ENCODE peak calls at places on chromosomes 5 and 9, in seven cellular contexts. One of them, this sample, is unnamed.

GRCh38 chr5:141714542-141715303 is 32.7 kb upstream of the ARAP3 start:
- DNase-seq in sigmoid colon: no peak
- DNase-seq in thoracic aorta: no peak
- DNase-seq in bronchial epithelial cell: peak; percentile 77
- DNase-seq in astrocyte: no peak
- DNase-seq in GM20000: no peak
- DNase-seq in WERI-Rb-1: no peak
- DNase-seq in this sample: peak; percentile 72

GRCh38 chr5:39713224-39713911 is 288.6 kb upstream of the DAB2 start:
- DNase-seq in bronchial epithelial cell: peak; percentile 54
- DNase-seq in astrocyte: no peak
- DNase-seq in thoracic aorta: no peak
- DNase-seq in WERI-Rb-1: no peak
- DNase-seq in sigmoid colon: no peak
- DNase-seq in GM20000: no peak
- DNase-seq in this sample: peak; percentile 59

GRCh38 chr5:10836991-10837390 is 76.0 kb upstream of the DAP start:
- DNase-seq in thoracic aorta: no peak
- DNase-seq in GM20000: peak; percentile 0
- DNase-seq in astrocyte: peak; percentile 85
- DNase-seq in bronchial epithelial cell: no peak
- DNase-seq in sigmoid colon: no peak
- DNase-seq in WERI-Rb-1: no peak
- DNase-seq in this sample: no peak

GRCh38 chr9:129907196-129907595 is 71.9 kb downstream of the USP20 start:
- DNase-seq in thoracic aorta: no peak
- DNase-seq in sigmoid colon: no peak
- DNase-seq in WERI-Rb-1: no peak
- DNase-seq in GM20000: no peak
- DNase-seq in astrocyte: no peak
- DNase-seq in bronchial epithelial cell: peak; percentile 56
- DNase-seq in this sample: peak; percentile 45

GRCh38 chr5:173917788-173918786 is 29.9 kb downstream of the CPEB4 start:
- DNase-seq in astrocyte: peak; percentile 91
- DNase-seq in WERI-Rb-1: peak; percentile 74
- DNase-seq in GM20000: peak; percentile 65
- DNase-seq in bronchial epithelial cell: peak; percentile 84
- DNase-seq in sigmoid colon: peak; percentile 79
- DNase-seq in thoracic aorta: no peak
- DNase-seq in this sample: peak; percentile 94

GRCh38 chr5:172453986-172454354 is 355 bp downstream of the SH3PXD2B start:
- DNase-seq in astrocyte: no peak
- DNase-seq in thoracic aorta: no peak
- DNase-seq in bronchial epithelial cell: no peak
- DNase-seq in sigmoid colon: peak; percentile 87
- DNase-seq in GM20000: peak; percentile 26
- DNase-seq in WERI-Rb-1: peak; percentile 58
- DNase-seq in this sample: peak; percentile 44

GRCh38 chr9:126151671-126152050 is 175.0 kb upstream of the MVB12B start:
- DNase-seq in astrocyte: no peak
- DNase-seq in GM20000: no peak
- DNase-seq in thoracic aorta: no peak
- DNase-seq in bronchial epithelial cell: peak; percentile 42
- DNase-seq in sigmoid colon: no peak
- DNase-seq in WERI-Rb-1: no peak
- DNase-seq in this sample: no peak

GRCh38 chr5:144414232-144414631 is 243.6 kb downstream of the KCTD16 start:
- DNase-seq in thoracic aorta: no peak
- DNase-seq in astrocyte: no peak
- DNase-seq in sigmoid colon: no peak
- DNase-seq in WERI-Rb-1: no peak
- DNase-seq in GM20000: no peak
- DNase-seq in bronchial epithelial cell: no peak
- DNase-seq in this sample: no peak

GRCh38 chr9:97714435-97714834 is 17.3 kb upstream of the XPA start:
- DNase-seq in GM20000: no peak
- DNase-seq in WERI-Rb-1: no peak
- DNase-seq in thoracic aorta: no peak
- DNase-seq in sigmoid colon: no peak
- DNase-seq in bronchial epithelial cell: peak; percentile 90
- DNase-seq in astrocyte: peak; percentile 72
- DNase-seq in this sample: peak; percentile 60

GRCh38 chr5:54022156-54022685 is 288.2 kb downstream of the ARL15 start:
- DNase-seq in GM20000: no peak
- DNase-seq in astrocyte: no peak
- DNase-seq in thoracic aorta: no peak
- DNase-seq in bronchial epithelial cell: no peak
- DNase-seq in WERI-Rb-1: no peak
- DNase-seq in sigmoid colon: no peak
- DNase-seq in this sample: no peak

GRCh38 chr9:131837316-131837715 is 97.4 kb upstream of the RAPGEF1 start:
- DNase-seq in WERI-Rb-1: peak; percentile 88
- DNase-seq in astrocyte: no peak
- DNase-seq in thoracic aorta: no peak
- DNase-seq in GM20000: no peak
- DNase-seq in sigmoid colon: no peak
- DNase-seq in bronchial epithelial cell: no peak
- DNase-seq in this sample: peak; percentile 9

GRCh38 chr9:18478517-18479361 is 4.8 kb downstream of the ADAMTSL1 start:
- DNase-seq in WERI-Rb-1: no peak
- DNase-seq in GM20000: no peak
- DNase-seq in thoracic aorta: no peak
- DNase-seq in bronchial epithelial cell: no peak
- DNase-seq in astrocyte: peak; percentile 94
- DNase-seq in sigmoid colon: no peak
- DNase-seq in this sample: peak; percentile 26

GRCh38 chr9:8567963-8568579 is 768.5 kb upstream of the DMAC1 start:
- DNase-seq in thoracic aorta: no peak
- DNase-seq in bronchial epithelial cell: no peak
- DNase-seq in GM20000: no peak
- DNase-seq in WERI-Rb-1: no peak
- DNase-seq in astrocyte: no peak
- DNase-seq in sigmoid colon: no peak
- DNase-seq in this sample: no peak

GRCh38 chr9:127783644-127784043 is 2.2 kb upstream of the CDK9 start:
- DNase-seq in bronchial epithelial cell: no peak
- DNase-seq in GM20000: no peak
- DNase-seq in sigmoid colon: no peak
- DNase-seq in WERI-Rb-1: no peak
- DNase-seq in astrocyte: no peak
- DNase-seq in thoracic aorta: no peak
- DNase-seq in this sample: no peak

GRCh38 chr5:121982500-121983261 is 20.9 kb downstream of the SRFBP1 start:
- DNase-seq in WERI-Rb-1: no peak
- DNase-seq in astrocyte: peak; percentile 32
- DNase-seq in GM20000: no peak
- DNase-seq in bronchial epithelial cell: peak; percentile 80
- DNase-seq in thoracic aorta: no peak
- DNase-seq in sigmoid colon: no peak
- DNase-seq in this sample: peak; percentile 34

DNA sequence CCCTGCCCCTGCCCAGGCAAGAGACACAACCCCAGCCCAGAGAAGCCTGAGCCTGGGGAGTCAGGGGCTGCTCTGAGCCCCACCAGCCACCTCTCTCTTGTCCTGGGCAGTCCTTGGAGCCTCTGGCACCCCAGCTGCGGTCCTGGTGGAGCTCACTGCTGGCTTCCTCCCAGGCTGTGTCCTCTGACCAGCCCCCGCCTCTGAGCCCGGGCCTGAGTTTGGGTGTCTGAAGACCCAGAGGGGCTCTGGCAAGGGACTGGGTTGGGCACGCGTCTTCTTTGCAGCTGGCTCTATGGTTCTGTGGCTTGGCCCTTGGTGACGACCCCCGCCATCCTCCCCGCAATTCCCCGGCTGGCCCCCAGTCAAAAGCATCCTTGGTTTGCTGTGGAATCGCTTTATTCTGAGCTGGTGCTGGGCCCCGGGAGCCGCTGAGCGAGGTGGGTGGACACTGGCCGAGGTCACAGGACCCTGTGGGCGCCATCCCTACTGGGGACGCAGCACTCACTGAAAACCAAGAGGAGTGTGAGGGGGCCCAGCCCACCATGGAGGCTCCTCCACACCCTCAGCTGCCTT is 985 bp upstream of the LCN10 start:
- DNase-seq in bronchial epithelial cell: no peak
- DNase-seq in astrocyte: no peak
- DNase-seq in thoracic aorta: no peak
- DNase-seq in WERI-Rb-1: no peak
- DNase-seq in GM20000: no peak
- DNase-seq in sigmoid colon: no peak
- DNase-seq in this sample: no peak
- TF ChIP-seq CTCF in bronchial epithelial cell: no peak
- TF ChIP-seq CTCF in astrocyte: no peak
- TF ChIP-seq CTCF in thoracic aorta: no peak
- TF ChIP-seq CTCF in WERI-Rb-1: no peak
- TF ChIP-seq CTCF in GM20000: no peak
- TF ChIP-seq CTCF in sigmoid colon: no peak
- TF ChIP-seq CTCF in this sample: no peak

GRCh38 chr9:38707885-38708640 is 11.9 kb downstream of the FAM240B start:
- DNase-seq in GM20000: peak; percentile 30
- DNase-seq in thoracic aorta: no peak
- DNase-seq in sigmoid colon: no peak
- DNase-seq in astrocyte: no peak
- DNase-seq in bronchial epithelial cell: no peak
- DNase-seq in WERI-Rb-1: peak; percentile 29
- DNase-seq in this sample: peak; percentile 36
- TF ChIP-seq CTCF in GM20000: peak; percentile 14
- TF ChIP-seq CTCF in thoracic aorta: no peak
- TF ChIP-seq CTCF in sigmoid colon: no peak
- TF ChIP-seq CTCF in astrocyte: no peak
- TF ChIP-seq CTCF in bronchial epithelial cell: peak; percentile 53
- TF ChIP-seq CTCF in WERI-Rb-1: peak; percentile 80
- TF ChIP-seq CTCF in this sample: no peak

DNA sequence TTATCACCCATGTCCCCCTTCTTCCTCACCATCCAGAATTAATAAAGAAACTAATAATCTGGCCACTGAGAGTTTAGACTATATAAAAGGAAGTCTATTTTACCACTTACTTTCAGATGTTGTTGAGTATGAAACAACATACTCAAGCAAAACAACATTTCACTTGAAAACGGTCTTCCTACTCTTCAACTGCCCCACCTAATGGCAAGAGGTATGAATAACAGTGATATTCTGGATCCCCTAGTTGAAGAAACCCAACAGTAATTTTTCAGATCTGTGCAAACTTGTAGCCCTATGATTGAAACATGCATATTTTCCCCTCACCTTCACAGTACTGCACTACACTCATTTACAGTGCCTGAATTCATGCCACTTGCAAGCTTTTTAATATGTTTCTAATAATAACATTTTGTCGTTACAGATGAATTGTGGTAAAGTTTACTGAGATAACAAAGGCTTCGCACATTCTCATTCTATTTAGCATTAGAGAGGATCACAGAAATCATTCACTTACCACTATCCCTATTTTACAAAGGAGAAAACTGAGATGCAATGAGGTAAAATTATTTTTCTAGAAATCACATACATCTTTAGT is 267.9 kb upstream of the PDE4D start:
- DNase-seq in thoracic aorta: no peak
- DNase-seq in bronchial epithelial cell: peak; percentile 52
- DNase-seq in WERI-Rb-1: no peak
- DNase-seq in sigmoid colon: no peak
- DNase-seq in astrocyte: peak; percentile 25
- DNase-seq in GM20000: peak; percentile 23
- DNase-seq in this sample: peak; percentile 40
- TF ChIP-seq CTCF in thoracic aorta: no peak
- TF ChIP-seq CTCF in bronchial epithelial cell: peak; percentile 49
- TF ChIP-seq CTCF in WERI-Rb-1: peak; percentile 34
- TF ChIP-seq CTCF in sigmoid colon: no peak
- TF ChIP-seq CTCF in astrocyte: peak; percentile 65
- TF ChIP-seq CTCF in GM20000: peak; percentile 29
- TF ChIP-seq CTCF in this sample: peak; percentile 35

GRCh38 chr5:72410896-72411295 is 90.7 kb downstream of the PTCD2 start:
- DNase-seq in thoracic aorta: no peak
- DNase-seq in WERI-Rb-1: no peak
- DNase-seq in bronchial epithelial cell: peak; percentile 47
- DNase-seq in astrocyte: no peak
- DNase-seq in sigmoid colon: no peak
- DNase-seq in GM20000: no peak
- DNase-seq in this sample: peak; percentile 38

GRCh38 chr5:72408127-72408526 is 88.0 kb downstream of the PTCD2 start:
- DNase-seq in WERI-Rb-1: no peak
- DNase-seq in astrocyte: no peak
- DNase-seq in GM20000: no peak
- DNase-seq in sigmoid colon: no peak
- DNase-seq in bronchial epithelial cell: no peak
- DNase-seq in thoracic aorta: no peak
- DNase-seq in this sample: no peak

GRCh38 chr5:72408602-72409001 is 88.4 kb downstream of the PTCD2 start:
- DNase-seq in thoracic aorta: no peak
- DNase-seq in bronchial epithelial cell: no peak
- DNase-seq in astrocyte: no peak
- DNase-seq in sigmoid colon: no peak
- DNase-seq in WERI-Rb-1: no peak
- DNase-seq in GM20000: no peak
- DNase-seq in this sample: peak; percentile 43

GRCh38 chr5:72415926-72416325 is 91.3 kb downstream of the ZNF366 start:
- DNase-seq in GM20000: no peak
- DNase-seq in sigmoid colon: no peak
- DNase-seq in bronchial epithelial cell: no peak
- DNase-seq in astrocyte: no peak
- DNase-seq in WERI-Rb-1: no peak
- DNase-seq in thoracic aorta: no peak
- DNase-seq in this sample: no peak

DNA sequence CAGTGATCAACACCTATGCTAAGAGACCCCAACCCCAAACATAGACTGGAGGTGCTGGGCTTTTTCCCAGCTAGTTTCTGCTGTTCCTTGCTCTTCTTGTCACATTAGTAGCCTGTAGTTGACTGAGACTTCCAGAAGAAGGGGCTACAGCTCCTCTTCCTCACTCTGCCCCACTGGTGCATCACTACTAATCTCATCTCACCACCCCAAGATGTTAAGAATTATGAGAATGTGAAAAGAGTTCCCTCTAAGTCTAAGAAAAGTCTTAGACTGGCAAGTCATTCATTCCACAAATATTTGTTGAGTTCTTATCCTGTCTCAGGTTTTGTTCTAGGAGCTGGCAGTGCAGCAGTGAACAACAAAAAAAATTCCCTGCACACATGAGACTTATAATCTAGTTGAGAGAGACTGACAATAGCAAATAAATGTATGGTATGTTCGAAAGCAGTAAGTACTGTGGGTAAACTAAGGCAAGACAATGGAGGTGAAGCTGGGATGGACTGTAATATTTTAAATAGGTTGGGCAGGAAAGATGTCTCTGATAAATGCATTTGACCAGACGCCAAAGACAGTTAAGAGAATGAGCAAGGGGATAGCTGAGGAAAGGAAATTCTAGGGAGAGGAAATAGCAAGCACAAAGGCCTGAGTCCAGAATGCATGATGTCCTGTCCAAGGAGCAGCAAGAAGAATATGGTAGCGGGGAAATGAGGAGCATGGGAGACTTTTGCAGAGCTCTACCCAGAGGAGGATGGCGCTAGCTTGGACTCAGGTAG is 92.3 kb downstream of the PTCD2 start:
- DNase-seq in thoracic aorta: no peak
- DNase-seq in WERI-Rb-1: no peak
- DNase-seq in astrocyte: peak; percentile 68
- DNase-seq in GM20000: no peak
- DNase-seq in sigmoid colon: no peak
- DNase-seq in bronchial epithelial cell: no peak
- DNase-seq in this sample: no peak
- TF ChIP-seq CTCF in thoracic aorta: no peak
- TF ChIP-seq CTCF in WERI-Rb-1: peak; percentile 15
- TF ChIP-seq CTCF in astrocyte: peak; percentile 24
- TF ChIP-seq CTCF in GM20000: no peak
- TF ChIP-seq CTCF in sigmoid colon: no peak
- TF ChIP-seq CTCF in bronchial epithelial cell: no peak
- TF ChIP-seq CTCF in this sample: no peak

GRCh38 chr9:3506164-3506563 is 19.6 kb downstream of the RFX3 start:
- DNase-seq in sigmoid colon: no peak
- DNase-seq in GM20000: no peak
- DNase-seq in bronchial epithelial cell: no peak
- DNase-seq in WERI-Rb-1: no peak
- DNase-seq in thoracic aorta: no peak
- DNase-seq in astrocyte: no peak
- DNase-seq in this sample: no peak
- TF ChIP-seq CTCF in sigmoid colon: no peak
- TF ChIP-seq CTCF in GM20000: no peak
- TF ChIP-seq CTCF in bronchial epithelial cell: no peak
- TF ChIP-seq CTCF in WERI-Rb-1: no peak
- TF ChIP-seq CTCF in thoracic aorta: no peak
- TF ChIP-seq CTCF in astrocyte: no peak
- TF ChIP-seq CTCF in this sample: no peak

This sample was measured in MCF 10A.